ENCODE peak calls at places on chromosomes 11 and 22, in six cellular contexts. V is tibial nerve, W is H9, I is A549, L is fibroblast of lung, J is esophagus squamous epithelium. H is an unnamed sample. For H3K4me1, the result is how much of the 10 kb centered on the place peaks cover.

GRCh38 chr11:119829407-119829806 is 100.4 kb upstream of the NECTIN1 start:
- DNase-seq in V (no peak), W (no peak), I (no peak), L (no peak), J (no peak), H (no peak)

GRCh38 chr22:42856179-42856864 is 751 bp downstream of the ARFGAP3 start:
- DNase-seq in V (no peak), W (no peak), I (no peak), L (peak), J (no peak), H (peak)

GRCh38 chr11:117836077-117836960 is 11.8 kb upstream of the FXYD2 start:
- DNase-seq in V (no peak), W (peak), I (no peak), L (no peak), J (no peak), H (no peak)

GRCh38 chr11:57776101-57776511 is 14.5 kb downstream of the CTNND1 start:
- DNase-seq in V (no peak), W (peak), I (no peak), L (peak), J (no peak), H (no peak)

GRCh38 chr11:5522308-5522707 is 5.8 kb upstream of the UBQLNL start:
- DNase-seq in V (no peak), W (no peak), I (no peak), L (no peak), J (no peak), H (no peak)

GRCh38 chr11:67043572-67044329 is 12.9 kb upstream of the RHOD start:
- DNase-seq in V (no peak), W (no peak), I (no peak), L (peak), J (no peak), H (no peak)

GRCh38 chr11:122189259-122189658 is 73.2 kb upstream of the BLID start:
- DNase-seq in V (no peak), W (no peak), I (peak), L (peak), J (no peak), H (no peak)

GRCh38 chr11:106087815-106088435 is 10.5 kb downstream of the AASDHPPT start:
- DNase-seq in V (peak), W (peak), I (no peak), L (peak), J (no peak), H (no peak)

GRCh38 chr11:2770556-2771301 is 70.9 kb upstream of the KCNQ1OT1 start:
- DNase-seq in V (peak), W (peak), I (no peak), L (no peak), J (no peak), H (no peak)

GRCh38 chr11:20050551-20051333 is 109.5 kb downstream of the DBX1 start:
- DNase-seq in V (no peak), W (peak), I (no peak), L (peak), J (no peak), H (no peak)

GRCh38 chr11:79616392-79616831 is 175.6 kb upstream of the TENM4 start:
- DNase-seq in V (no peak), W (no peak), I (no peak), L (no peak), J (no peak), H (no peak)

GRCh38 chr11:16785520-16786128 is 47.2 kb downstream of the C11orf58 start:
- DNase-seq in V (peak), W (peak), I (peak), L (peak), J (no peak), H (peak)

GRCh38 chr11:88181776-88182175 is 6.5 kb upstream of the RAB38 start:
- DNase-seq in V (no peak), W (no peak), I (no peak), L (no peak), J (no peak), H (no peak)

GRCh38 chr11:128398517-128399152 is 188.7 kb downstream of the ETS1 start:
- DNase-seq in V (no peak), W (no peak), I (no peak), L (no peak), J (no peak), H (no peak)

GRCh38 chr22:17213976-17214375 is 5.3 kb downstream of the ADA2 start:
- DNase-seq in V (no peak), W (peak), I (no peak), L (peak), J (no peak), H (peak)

GRCh38 chr11:107696140-107696539 is 15.7 kb downstream of the SLN start:
- DNase-seq in V (no peak), W (no peak), I (peak), L (peak), J (no peak), H (no peak)

GRCh38 chr11:34940026-34940677 is 23.7 kb downstream of the PDHX start:
- DNase-seq in V (no peak), W (no peak), I (no peak), L (peak), J (no peak), H (no peak)

GRCh38 chr11:705646-706438 is at the start of gene EPS8L2:
- DNase-seq in V (no peak), W (peak), I (no peak), L (no peak), J (no peak), H (peak)

GRCh38 chr11:73342633-73343032 is 33.6 kb upstream of the RELT start:
- DNase-seq in V (no peak), W (peak), I (no peak), L (no peak), J (no peak), H (no peak)

GRCh38 chr22:23380911-23381310 is 199.2 kb downstream of the IGLL1 start:
- DNase-seq in V (no peak), W (no peak), I (no peak), L (no peak), J (no peak), H (no peak)

GRCh38 chr11:111438168-111438567 is 59.1 kb upstream of the POU2AF1 start:
- DNase-seq in V (no peak), W (no peak), I (no peak), L (no peak), J (no peak), H (no peak)

GRCh38 chr11:79049627-79050238 is 391.1 kb downstream of the TENM4 start:
- DNase-seq in V (no peak), W (no peak), I (no peak), L (no peak), J (no peak), H (no peak)

GRCh38 chr11:20075627-20076026 is 84.6 kb downstream of the DBX1 start:
- DNase-seq in V (no peak), W (no peak), I (no peak), L (no peak), J (no peak), H (no peak)

GRCh38 chr11:106172389-106172991 is 95.0 kb downstream of the AASDHPPT start:
- DNase-seq in V (no peak), W (no peak), I (no peak), L (no peak), J (no peak), H (no peak)

GRCh38 chr11:27116684-27117083 is 76.1 kb downstream of the BBOX1 start:
- DNase-seq in V (no peak), W (no peak), I (no peak), L (peak), J (no peak), H (no peak)

GRCh38 chr22:36374603-36375024 is 13.2 kb downstream of the MYH9 start:
- DNase-seq in V (no peak), W (no peak), I (no peak), L (peak), J (no peak), H (no peak)

GRCh38 chr11:82988936-82989627 is 82.6 kb downstream of the RAB30 start:
- DNase-seq in V (no peak), W (no peak), I (no peak), L (no peak), J (no peak), H (no peak)

GRCh38 chr22:38871360-38872171 is 450 bp downstream of the CBX6 start:
- DNase-seq in V (no peak), W (no peak), I (no peak), L (no peak), J (no peak), H (no peak)

GRCh38 chr11:27438595-27438981 is 34.0 kb downstream of the LGR4 start:
- DNase-seq in V (no peak), W (no peak), I (no peak), L (no peak), J (no peak), H (no peak)

GRCh38 chr11:121958978-121959340 is 157.1 kb downstream of the BLID start:
- DNase-seq in V (no peak), W (no peak), I (no peak), L (peak), J (no peak), H (no peak)

GRCh38 chr11:91158297-91158696 is 935.4 kb upstream of the CHORDC1 start:
- DNase-seq in V (no peak), W (no peak), I (no peak), L (no peak), J (no peak), H (no peak)

GRCh38 chr22:30881361-30882180 is 87.0 kb downstream of the MORC2 start:
- DNase-seq in V (no peak), W (no peak), I (no peak), L (no peak), J (no peak), H (no peak)

DNA sequence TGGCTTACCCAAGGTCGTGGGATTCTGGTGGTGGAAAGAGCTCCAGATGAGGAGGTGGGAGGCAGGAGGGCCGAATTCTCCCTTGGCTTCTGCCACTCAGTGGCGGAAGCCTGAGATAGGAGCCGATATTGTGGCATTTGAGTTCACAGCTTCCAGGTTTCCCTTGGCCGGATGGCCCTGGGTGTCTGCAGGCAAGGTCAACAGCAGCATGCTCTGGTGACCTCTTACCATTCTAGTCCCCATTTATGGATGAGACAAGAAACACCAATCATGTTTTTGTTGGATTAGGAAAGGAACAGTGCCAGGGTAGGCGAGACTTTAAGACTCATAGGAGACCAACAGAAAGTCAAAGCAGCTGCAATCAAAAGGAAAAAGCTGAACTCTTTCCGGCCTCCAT is 89.7 kb downstream of the GRAMD1B start:
- DNase-seq in V (no peak), W (no peak), I (no peak), L (no peak), J (no peak), H (no peak)
- H3K27ac ChIP-seq in V (peak), W (no peak), I (no peak), L (no peak), J (no peak), H (no peak)

GRCh38 chr11:68377389-68377795 is 65.0 kb downstream of the LRP5 start:
- DNase-seq in V (no peak), W (no peak), I (no peak), L (no peak), J (no peak), H (no peak)

GRCh38 chr11:68381716-68382115 is 69.3 kb downstream of the LRP5 start:
- DNase-seq in V (no peak), W (no peak), I (no peak), L (no peak), J (no peak), H (no peak)

GRCh38 chr11:68382358-68382998 is 70.1 kb downstream of the LRP5 start:
- DNase-seq in V (no peak), W (no peak), I (no peak), L (no peak), J (no peak), H (no peak)

GRCh38 chr11:68380786-68381622 is 68.6 kb downstream of the LRP5 start:
- DNase-seq in V (no peak), W (no peak), I (peak), L (peak), J (no peak), H (no peak)

DNA sequence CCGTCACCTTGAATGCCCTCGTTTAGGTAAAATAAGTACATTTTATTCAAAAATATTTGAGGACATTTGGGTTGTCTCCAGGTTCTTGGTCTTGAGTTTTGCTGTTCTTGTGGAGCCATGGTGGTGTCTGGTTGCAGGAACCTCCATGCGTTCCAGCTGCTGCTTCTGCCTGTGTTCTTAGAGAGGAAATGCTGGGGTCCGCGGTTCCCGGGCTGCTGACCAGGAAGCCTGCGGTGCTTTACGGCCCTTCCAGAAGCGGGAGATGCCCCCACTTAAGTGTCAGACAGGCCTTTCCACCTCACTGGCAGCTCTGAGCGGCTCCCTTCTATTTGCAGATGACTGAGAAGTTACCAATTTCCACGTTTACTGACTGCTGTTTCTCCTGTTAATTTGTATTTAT is 66.8 kb downstream of the LRP5 start:
- DNase-seq in V (no peak), W (no peak), I (no peak), L (no peak), J (no peak), H (no peak)
- H3K4me1 ChIP-seq in V (half or more), W (under half), I (under half), L (under half), J (under half), H (half or more)

GRCh38 chr11:129436573-129436972 is 60.9 kb downstream of the BARX2 start:
- DNase-seq in V (no peak), W (no peak), I (no peak), L (no peak), J (no peak), H (no peak)

GRCh38 chr11:129442171-129442570 is 66.5 kb downstream of the BARX2 start:
- DNase-seq in V (no peak), W (no peak), I (no peak), L (no peak), J (no peak), H (no peak)

GRCh38 chr11:129435499-129436245 is 60.0 kb downstream of the BARX2 start:
- DNase-seq in V (no peak), W (no peak), I (no peak), L (no peak), J (no peak), H (no peak)

GRCh38 chr11:129444274-129444673 is 68.6 kb downstream of the BARX2 start:
- DNase-seq in V (no peak), W (no peak), I (no peak), L (no peak), J (no peak), H (no peak)

GRCh38 chr11:129440028-129440630 is 64.5 kb downstream of the BARX2 start:
- DNase-seq in V (no peak), W (peak), I (no peak), L (peak), J (no peak), H (no peak)
- H3K27ac ChIP-seq in V (no peak), W (no peak), I (no peak), L (no peak), J (no peak), H (no peak)

DNA sequence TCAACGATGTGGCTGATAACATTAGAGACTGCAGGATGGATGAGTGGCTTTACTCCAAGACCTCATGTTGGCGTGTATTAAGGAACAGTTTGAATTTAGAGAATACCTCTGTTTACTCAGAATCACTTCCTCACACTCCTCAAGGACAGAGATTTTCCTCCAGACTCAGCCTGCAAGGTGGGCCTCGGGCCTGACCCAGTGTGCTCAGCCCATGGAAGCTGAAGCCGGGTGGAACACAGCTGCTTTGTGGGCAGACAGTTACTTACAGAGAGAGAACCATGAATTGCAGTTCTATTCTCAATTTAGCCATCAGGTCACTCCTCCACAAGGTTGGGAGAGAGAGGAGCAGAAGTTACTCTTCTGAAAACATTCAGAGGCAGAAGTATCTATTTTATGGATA is 135.8 kb downstream of the SNX19 start:
- DNase-seq in V (no peak), W (no peak), I (no peak), L (no peak), J (no peak), H (no peak)
- H3K4me1 ChIP-seq in V (under half), W (under half), I (under half), L (under half), J (under half), H (under half)

GRCh38 chr11:125301301-125301700 is 136.8 kb downstream of the PKNOX2 start:
- DNase-seq in V (no peak), W (no peak), I (no peak), L (no peak), J (no peak), H (no peak)
- H3K27ac ChIP-seq in V (no peak), W (no peak), I (no peak), L (no peak), J (no peak), H (peak)

GRCh38 chr22:46682011-46682731 is 55.9 kb downstream of the CERK start:
- DNase-seq in V (no peak), W (no peak), I (no peak), L (no peak), J (no peak), H (no peak)

GRCh38 chr22:46679711-46680269 is 58.3 kb downstream of the CERK start:
- DNase-seq in V (no peak), W (no peak), I (no peak), L (no peak), J (no peak), H (no peak)

GRCh38 chr22:46678785-46679700 is 58.9 kb downstream of the GRAMD4 start:
- DNase-seq in V (no peak), W (no peak), I (no peak), L (no peak), J (no peak), H (no peak)

GRCh38 chr22:46678003-46678657 is 57.9 kb downstream of the GRAMD4 start:
- DNase-seq in V (no peak), W (no peak), I (no peak), L (no peak), J (no peak), H (no peak)

GRCh38 chr22:46681010-46681409 is 57.0 kb downstream of the CERK start:
- DNase-seq in V (no peak), W (no peak), I (peak), L (no peak), J (no peak), H (no peak)
- H3K4me1 ChIP-seq in V (under half), W (under half), I (under half), L (under half), J (under half), H (under half)

GRCh38 chr22:50530857-50531545 is 1.2 kb upstream of the TYMP start:
- DNase-seq in V (peak), W (peak), I (peak), L (peak), J (peak), H (peak)
- H3K27ac ChIP-seq in V (peak), W (no peak), I (peak), L (peak), J (peak), H (peak)

GRCh38 chr11:65556470-65557279 is 1.5 kb downstream of the LTBP3 start:
- DNase-seq in V (no peak), W (no peak), I (no peak), L (no peak), J (no peak), H (no peak)
- H3K4me1 ChIP-seq in V (half or more), W (under half), I (half or more), L (under half), J (half or more), H (half or more)